ENCODE peak calls at places on chromosomes 2 and 18, in eight cellular contexts. Y, S, O, T, H, J, X and E are unnamed samples.

GRCh38 chr18:22683786-22684185 is 249.3 kb upstream of the RBBP8 start:
- DNase-seq in Y (no peak), S (no peak), O (no peak), T (no peak), H (no peak), J (no peak), X (no peak), E (no peak)

GRCh38 chr2:133262888-133263287 is 305.4 kb downstream of the NCKAP5 start:
- DNase-seq in Y (no peak), S (no peak), O (no peak), T (peak), H (peak), J (no peak), X (no peak), E (no peak)

GRCh38 chr2:128505150-128505490 is 186.5 kb upstream of the HS6ST1 start:
- DNase-seq in Y (no peak), S (peak), O (no peak), T (no peak), H (no peak), J (no peak), X (no peak), E (no peak)

GRCh38 chr18:22439447-22439846 is 21.7 kb upstream of the CTAGE1 start:
- DNase-seq in Y (no peak), S (no peak), O (no peak), T (peak), H (no peak), J (no peak), X (no peak), E (no peak)

GRCh38 chr18:58516514-58517285 is 112.2 kb downstream of the ALPK2 start:
- DNase-seq in Y (no peak), S (no peak), O (no peak), T (no peak), H (no peak), J (no peak), X (no peak), E (no peak)

GRCh38 chr2:71675296-71675695 is 221.9 kb downstream of the DYSF start:
- DNase-seq in Y (no peak), S (no peak), O (no peak), T (no peak), H (no peak), J (peak), X (peak), E (no peak)

GRCh38 chr2:73243884-73244570 is 9.9 kb downstream of the CCT7 start:
- DNase-seq in Y (no peak), S (no peak), O (no peak), T (peak), H (no peak), J (no peak), X (no peak), E (no peak)

GRCh38 chr2:117170897-117171296 is 643.6 kb upstream of the DDX18 start:
- DNase-seq in Y (no peak), S (no peak), O (no peak), T (no peak), H (no peak), J (no peak), X (no peak), E (no peak)

GRCh38 chr2:155035246-155035645 is 336.8 kb downstream of the KCNJ3 start:
- DNase-seq in Y (no peak), S (no peak), O (no peak), T (no peak), H (no peak), J (no peak), X (no peak), E (no peak)

GRCh38 chr2:179954026-179954425 is 53.1 kb downstream of the CWC22 start:
- DNase-seq in Y (no peak), S (no peak), O (no peak), T (no peak), H (no peak), J (no peak), X (no peak), E (no peak)

GRCh38 chr2:136008205-136008865 is 22.9 kb upstream of the DARS1 start:
- DNase-seq in Y (peak), S (no peak), O (no peak), T (no peak), H (no peak), J (peak), X (peak), E (no peak)

GRCh38 chr2:112679484-112679883 is 33.7 kb downstream of the SLC20A1 start:
- DNase-seq in Y (no peak), S (no peak), O (no peak), T (peak), H (no peak), J (no peak), X (no peak), E (peak)

GRCh38 chr18:76821356-76821874 is 942 bp upstream of the ZNF236 start:
- DNase-seq in Y (no peak), S (no peak), O (no peak), T (no peak), H (no peak), J (no peak), X (no peak), E (no peak)

GRCh38 chr18:55300469-55301195 is 287.4 kb downstream of the TCF4 start:
- DNase-seq in Y (no peak), S (no peak), O (peak), T (peak), H (no peak), J (no peak), X (no peak), E (no peak)

GRCh38 chr18:58784601-58785137 is 80.0 kb upstream of the ZNF532 start:
- DNase-seq in Y (no peak), S (no peak), O (no peak), T (no peak), H (peak), J (peak), X (no peak), E (no peak)

GRCh38 chr2:177275041-177275440 is 10.5 kb upstream of the NFE2L2 start:
- DNase-seq in Y (no peak), S (no peak), O (no peak), T (peak), H (no peak), J (no peak), X (no peak), E (no peak)

GRCh38 chr2:46954951-46955571 is 39.5 kb upstream of the MCFD2 start:
- DNase-seq in Y (no peak), S (peak), O (peak), T (peak), H (peak), J (peak), X (peak), E (peak)

GRCh38 chr18:9575558-9575957 is 38.8 kb downstream of the PPP4R1 start:
- DNase-seq in Y (no peak), S (peak), O (peak), T (peak), H (peak), J (no peak), X (peak), E (peak)

GRCh38 chr2:240452471-240453256 is 17.2 kb downstream of the GPC1 start:
- DNase-seq in Y (no peak), S (peak), O (peak), T (peak), H (peak), J (peak), X (peak), E (peak)

GRCh38 chr2:191688934-191689695 is 11.2 kb downstream of the NABP1 start:
- DNase-seq in Y (no peak), S (no peak), O (no peak), T (peak), H (no peak), J (no peak), X (no peak), E (no peak)

GRCh38 chr18:74731097-74731496 is 133.4 kb downstream of the ZNF407 start:
- DNase-seq in Y (no peak), S (no peak), O (no peak), T (peak), H (no peak), J (no peak), X (no peak), E (no peak)

GRCh38 chr2:3959372-3959771 is 256.0 kb downstream of the DCDC2C start:
- DNase-seq in Y (no peak), S (no peak), O (peak), T (peak), H (peak), J (no peak), X (no peak), E (no peak)

GRCh38 chr2:170235860-170236638 is 58.1 kb downstream of the MYO3B start:
- DNase-seq in Y (no peak), S (peak), O (peak), T (peak), H (peak), J (no peak), X (no peak), E (no peak)

GRCh38 chr2:64876137-64876647 is 113.0 kb upstream of the SLC1A4 start:
- DNase-seq in Y (no peak), S (no peak), O (peak), T (peak), H (peak), J (no peak), X (no peak), E (no peak)

GRCh38 chr2:223588251-223588650 is 13.9 kb downstream of the SCG2 start:
- DNase-seq in Y (no peak), S (no peak), O (no peak), T (no peak), H (peak), J (no peak), X (no peak), E (no peak)

GRCh38 chr2:98909381-98910211 is 26.4 kb downstream of the CRACDL start:
- DNase-seq in Y (no peak), S (no peak), O (no peak), T (peak), H (peak), J (peak), X (peak), E (no peak)

GRCh38 chr2:200477667-200478121 is 32.2 kb downstream of the KCTD18 start:
- DNase-seq in Y (no peak), S (no peak), O (no peak), T (no peak), H (no peak), J (no peak), X (no peak), E (peak)

GRCh38 chr18:58335223-58335622 is 291.2 kb downstream of the NEDD4L start:
- DNase-seq in Y (no peak), S (no peak), O (no peak), T (no peak), H (peak), J (no peak), X (no peak), E (no peak)

GRCh38 chr2:3617198-3617890 is 22.4 kb downstream of the COLEC11 start:
- DNase-seq in Y (no peak), S (peak), O (no peak), T (no peak), H (no peak), J (no peak), X (no peak), E (no peak)

GRCh38 chr2:99881901-99882591 is 260.3 kb downstream of the AFF3 start:
- DNase-seq in Y (no peak), S (no peak), O (no peak), T (peak), H (no peak), J (no peak), X (no peak), E (no peak)

GRCh38 chr18:59233017-59233410 is 13.1 kb downstream of the GRP start:
- DNase-seq in Y (no peak), S (no peak), O (no peak), T (peak), H (no peak), J (no peak), X (no peak), E (no peak)

GRCh38 chr2:178804791-178805190 is 2.4 kb downstream of the TTN start:
- DNase-seq in Y (no peak), S (no peak), O (peak), T (peak), H (peak), J (no peak), X (no peak), E (no peak)

GRCh38 chr2:176079285-176079830 is 4.4 kb downstream of the EVX2 start:
- DNase-seq in Y (no peak), S (no peak), O (peak), T (no peak), H (peak), J (no peak), X (no peak), E (no peak)

GRCh38 chr2:137937778-137938177 is 26.5 kb upstream of the HNMT start:
- DNase-seq in Y (no peak), S (no peak), O (no peak), T (no peak), H (no peak), J (no peak), X (no peak), E (no peak)

GRCh38 chr2:120828066-120828465 is 92.4 kb downstream of the GLI2 start:
- DNase-seq in Y (no peak), S (no peak), O (no peak), T (no peak), H (no peak), J (no peak), X (no peak), E (no peak)

GRCh38 chr2:144513388-144514100 is 6.4 kb downstream of the ZEB2 start:
- DNase-seq in Y (no peak), S (no peak), O (no peak), T (peak), H (peak), J (peak), X (no peak), E (peak)

GRCh38 chr2:120589782-120590608 is 145.7 kb upstream of the GLI2 start:
- DNase-seq in Y (no peak), S (no peak), O (no peak), T (peak), H (no peak), J (peak), X (peak), E (no peak)

GRCh38 chr2:55268288-55268906 is 634 bp downstream of the MTIF2 start:
- DNase-seq in Y (no peak), S (no peak), O (no peak), T (no peak), H (peak), J (no peak), X (no peak), E (no peak)

GRCh38 chr2:52084760-52085159 is 1052.8 kb upstream of the NRXN1 start:
- DNase-seq in Y (no peak), S (no peak), O (no peak), T (no peak), H (no peak), J (no peak), X (no peak), E (no peak)
- H3K27ac ChIP-seq in Y (no peak), S (no peak), O (no peak), T (no peak), H (no peak), J (no peak), X (no peak), E (no peak)

GRCh38 chr2:237593596-237594310 is 3.2 kb upstream of the RAB17 start:
- DNase-seq in Y (no peak), S (no peak), O (no peak), T (no peak), H (no peak), J (no peak), X (no peak), E (no peak)

GRCh38 chr2:237596518-237596855 is 6.0 kb upstream of the RAB17 start:
- DNase-seq in Y (no peak), S (no peak), O (no peak), T (no peak), H (no peak), J (no peak), X (no peak), E (no peak)

GRCh38 chr2:237592425-237592980 is 2.0 kb upstream of the RAB17 start:
- DNase-seq in Y (no peak), S (no peak), O (no peak), T (no peak), H (no peak), J (no peak), X (no peak), E (no peak)

GRCh38 chr2:237593036-237593435 is 2.5 kb upstream of the RAB17 start:
- DNase-seq in Y (no peak), S (no peak), O (no peak), T (no peak), H (no peak), J (no peak), X (no peak), E (no peak)

GRCh38 chr2:237594514-237594871 is 4.0 kb upstream of the RAB17 start:
- DNase-seq in Y (no peak), S (no peak), O (no peak), T (no peak), H (no peak), J (no peak), X (no peak), E (no peak)
- H3K27ac ChIP-seq in Y (no peak), S (peak), O (no peak), T (no peak), H (no peak), J (no peak), X (peak), E (no peak)

GRCh38 chr18:48766025-48766424 is 184.7 kb downstream of the SMAD7 start:
- DNase-seq in Y (no peak), S (no peak), O (no peak), T (no peak), H (no peak), J (no peak), X (no peak), E (no peak)

GRCh38 chr18:48767090-48767670 is 183.6 kb downstream of the SMAD7 start:
- DNase-seq in Y (peak), S (no peak), O (no peak), T (peak), H (no peak), J (peak), X (no peak), E (no peak)

GRCh38 chr18:48764452-48764851 is 186.3 kb downstream of the SMAD7 start:
- DNase-seq in Y (no peak), S (no peak), O (no peak), T (no peak), H (no peak), J (peak), X (no peak), E (no peak)

GRCh38 chr18:48765053-48765452 is 185.7 kb downstream of the SMAD7 start:
- DNase-seq in Y (no peak), S (no peak), O (no peak), T (no peak), H (no peak), J (peak), X (no peak), E (no peak)

GRCh38 chr18:48766487-48766886 is 184.3 kb downstream of the SMAD7 start:
- DNase-seq in Y (no peak), S (no peak), O (no peak), T (no peak), H (no peak), J (peak), X (no peak), E (no peak)
- H3K27ac ChIP-seq in Y (no peak), S (no peak), O (no peak), T (no peak), H (no peak), J (no peak), X (peak), E (no peak)

DNA sequence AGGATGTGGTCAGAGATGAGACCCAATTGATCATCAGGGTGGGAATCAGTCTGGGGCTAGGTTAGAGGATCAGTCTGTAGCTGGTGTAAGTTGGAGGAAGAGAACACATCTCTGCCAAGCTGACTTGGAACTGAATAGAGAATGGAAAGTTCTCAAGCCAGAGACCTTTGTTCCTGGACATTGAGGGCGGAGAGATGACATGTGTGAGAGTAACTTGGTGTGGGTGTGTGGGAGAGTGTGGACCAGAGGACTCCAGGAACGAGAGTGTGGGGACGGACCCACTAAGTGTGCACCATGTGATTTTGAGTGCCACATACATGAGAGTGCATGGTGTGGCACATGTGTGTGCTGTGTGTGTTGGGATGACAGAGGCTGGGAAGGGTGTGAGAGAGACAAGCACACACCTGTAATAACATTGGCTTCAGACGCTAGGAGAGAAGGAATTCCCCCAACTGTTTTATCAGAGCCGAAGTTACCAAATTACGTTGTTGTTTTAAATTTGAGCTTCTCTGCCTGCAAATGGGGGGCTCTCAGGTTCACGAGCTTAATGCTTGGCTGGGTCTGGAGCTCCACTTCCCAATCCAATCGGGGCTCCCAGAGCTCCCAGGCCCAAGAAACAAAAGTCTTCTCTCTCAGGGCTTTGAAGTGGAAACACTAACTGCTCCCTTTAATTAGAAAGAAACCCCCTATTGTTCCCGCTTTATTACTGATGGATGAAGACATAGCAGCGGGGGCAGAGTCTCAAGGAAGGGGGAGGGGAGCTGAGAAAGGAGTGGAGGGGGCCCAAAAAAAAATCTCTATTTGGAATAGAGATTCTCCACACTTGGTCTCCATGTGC is 15.8 kb upstream of the PKDCC start:
- DNase-seq in Y (no peak), S (no peak), O (no peak), T (no peak), H (peak), J (no peak), X (no peak), E (no peak)
- H3K27ac ChIP-seq in Y (no peak), S (no peak), O (no peak), T (no peak), H (no peak), J (no peak), X (no peak), E (no peak)

GRCh38 chr18:36441872-36442271 is 144.4 kb downstream of the FHOD3 start:
- DNase-seq in Y (no peak), S (no peak), O (no peak), T (peak), H (no peak), J (no peak), X (no peak), E (no peak)
- H3K27ac ChIP-seq in Y (no peak), S (peak), O (no peak), T (peak), H (no peak), J (no peak), X (peak), E (no peak)

GRCh38 chr2:78541088-78541450 is 484.4 kb upstream of the REG3G start:
- DNase-seq in Y (no peak), S (no peak), O (no peak), T (no peak), H (no peak), J (no peak), X (no peak), E (no peak)

GRCh38 chr2:78541451-78542267 is 483.8 kb upstream of the REG3G start:
- DNase-seq in Y (no peak), S (no peak), O (peak), T (no peak), H (no peak), J (peak), X (no peak), E (no peak)

GRCh38 chr2:78546843-78547242 is 478.7 kb upstream of the REG3G start:
- DNase-seq in Y (no peak), S (no peak), O (no peak), T (no peak), H (no peak), J (peak), X (no peak), E (no peak)
- H3K27ac ChIP-seq in Y (no peak), S (no peak), O (peak), T (no peak), H (no peak), J (no peak), X (no peak), E (no peak)